ENCODE peak calls at places on chromosome 21, in eight cellular contexts. T is stomach, B is psoas muscle, Q is SK-N-SH, P is K562, K is tibial artery, D is mammary epithelial cell, U is cardiac muscle cell. N is an unnamed sample. For H3K4me1, the result is how much of the 10 kb centered on the place peaks cover.

GRCh38 chr21:25997788-25998611 is 172.6 kb downstream of the APP start:
- DNase-seq in T (peak), B (no peak), Q (no peak), P (no peak), K (no peak), D (peak), U (peak), N (no peak)

GRCh38 chr21:8994640-8995511 is 1526.5 kb upstream of the TPTE start:
- DNase-seq in T (no peak), B (no peak), Q (no peak), P (peak), K (no peak), D (no peak), U (no peak), N (no peak)

GRCh38 chr21:41967708-41968107 is 13.9 kb upstream of the C2CD2 start:
- DNase-seq in T (no peak), B (no peak), Q (no peak), P (no peak), K (no peak), D (no peak), U (no peak), N (no peak)

GRCh38 chr21:25809013-25809412 is 74.2 kb downstream of the GABPA start:
- DNase-seq in T (no peak), B (no peak), Q (no peak), P (no peak), K (no peak), D (peak), U (no peak), N (no peak)

GRCh38 chr21:42049578-42050430 is 21.3 kb upstream of the UMODL1 start:
- DNase-seq in T (no peak), B (no peak), Q (no peak), P (no peak), K (no peak), D (no peak), U (no peak), N (no peak)

GRCh38 chr21:43757601-43758000 is 18.5 kb downstream of the CSTB start:
- DNase-seq in T (no peak), B (no peak), Q (no peak), P (no peak), K (no peak), D (no peak), U (no peak), N (no peak)

GRCh38 chr21:42009018-42009830 is 936 bp downstream of the ZBTB21 start:
- DNase-seq in T (peak), B (peak), Q (peak), P (no peak), K (peak), D (peak), U (peak), N (peak)

GRCh38 chr21:37546949-37547614 is 180.5 kb downstream of the DYRK1A start:
- DNase-seq in T (no peak), B (no peak), Q (no peak), P (no peak), K (no peak), D (no peak), U (peak), N (no peak)

GRCh38 chr21:23740463-23740862 is 1866.8 kb downstream of the MRPL39 start:
- DNase-seq in T (no peak), B (no peak), Q (peak), P (no peak), K (no peak), D (no peak), U (no peak), N (no peak)

GRCh38 chr21:32569261-32570230 is 15.8 kb downstream of the TCP10L start:
- DNase-seq in T (peak), B (peak), Q (peak), P (peak), K (peak), D (peak), U (peak), N (peak)

GRCh38 chr21:18334066-18334465 is 69.5 kb downstream of the TMPRSS15 start:
- DNase-seq in T (no peak), B (no peak), Q (no peak), P (no peak), K (no peak), D (no peak), U (no peak), N (peak)

GRCh38 chr21:38254970-38255369 is 1.8 kb upstream of the KCNJ15 start:
- DNase-seq in T (peak), B (no peak), Q (no peak), P (no peak), K (no peak), D (peak), U (no peak), N (no peak)

GRCh38 chr21:40053007-40053406 is 185.8 kb downstream of the PCP4 start:
- DNase-seq in T (no peak), B (peak), Q (peak), P (no peak), K (peak), D (no peak), U (no peak), N (no peak)

GRCh38 chr21:20523191-20523590 is 475.0 kb upstream of the NCAM2 start:
- DNase-seq in T (no peak), B (no peak), Q (no peak), P (no peak), K (no peak), D (no peak), U (no peak), N (no peak)

GRCh38 chr21:32521736-32522360 is 63.5 kb downstream of the TCP10L start:
- DNase-seq in T (no peak), B (no peak), Q (no peak), P (no peak), K (no peak), D (no peak), U (no peak), N (no peak)

GRCh38 chr21:42075686-42076471 is 4.8 kb downstream of the UMODL1 start:
- DNase-seq in T (no peak), B (no peak), Q (no peak), P (no peak), K (no peak), D (no peak), U (no peak), N (no peak)

GRCh38 chr21:42624936-42625335 is 28.5 kb upstream of the PDE9A start:
- DNase-seq in T (no peak), B (no peak), Q (no peak), P (no peak), K (no peak), D (no peak), U (no peak), N (no peak)

GRCh38 chr21:43758132-43758619 is 17.9 kb downstream of the CSTB start:
- DNase-seq in T (no peak), B (peak), Q (no peak), P (no peak), K (peak), D (peak), U (peak), N (no peak)

GRCh38 chr21:39332175-39332574 is 16.7 kb downstream of the HMGN1 start:
- DNase-seq in T (no peak), B (no peak), Q (no peak), P (no peak), K (no peak), D (no peak), U (no peak), N (peak)

GRCh38 chr21:36686955-36687354 is 12.0 kb upstream of the SIM2 start:
- DNase-seq in T (no peak), B (no peak), Q (no peak), P (no peak), K (no peak), D (no peak), U (no peak), N (no peak)

GRCh38 chr21:25887646-25888321 is 153.0 kb downstream of the GABPA start:
- DNase-seq in T (no peak), B (no peak), Q (no peak), P (no peak), K (no peak), D (no peak), U (no peak), N (no peak)

GRCh38 chr21:38831526-38832467 is 26.1 kb downstream of the ETS2 start:
- DNase-seq in T (peak), B (peak), Q (no peak), P (no peak), K (peak), D (peak), U (peak), N (no peak)

GRCh38 chr21:33541105-33541711 is 709 bp downstream of the GART start:
- DNase-seq in T (no peak), B (peak), Q (no peak), P (no peak), K (no peak), D (no peak), U (peak), N (no peak)

GRCh38 chr21:30986966-30987365 is 51.3 kb downstream of the KRTAP19-8 start:
- DNase-seq in T (no peak), B (no peak), Q (no peak), P (no peak), K (no peak), D (no peak), U (no peak), N (no peak)

GRCh38 chr21:41381731-41382130 is 19.9 kb downstream of the MX2 start:
- DNase-seq in T (no peak), B (no peak), Q (no peak), P (no peak), K (no peak), D (no peak), U (no peak), N (no peak)

GRCh38 chr21:29302340-29302991 is 3.7 kb downstream of the BACH1 start:
- DNase-seq in T (no peak), B (no peak), Q (no peak), P (no peak), K (no peak), D (peak), U (no peak), N (no peak)

GRCh38 chr21:29305561-29305960 is 6.8 kb downstream of the BACH1 start:
- DNase-seq in T (no peak), B (no peak), Q (no peak), P (no peak), K (no peak), D (no peak), U (no peak), N (no peak)

GRCh38 chr21:29305068-29305467 is 6.3 kb downstream of the BACH1 start:
- DNase-seq in T (no peak), B (no peak), Q (no peak), P (no peak), K (no peak), D (no peak), U (no peak), N (no peak)

GRCh38 chr21:29303301-29303700 is 4.6 kb downstream of the BACH1 start:
- DNase-seq in T (no peak), B (no peak), Q (no peak), P (no peak), K (no peak), D (no peak), U (no peak), N (no peak)

DNA sequence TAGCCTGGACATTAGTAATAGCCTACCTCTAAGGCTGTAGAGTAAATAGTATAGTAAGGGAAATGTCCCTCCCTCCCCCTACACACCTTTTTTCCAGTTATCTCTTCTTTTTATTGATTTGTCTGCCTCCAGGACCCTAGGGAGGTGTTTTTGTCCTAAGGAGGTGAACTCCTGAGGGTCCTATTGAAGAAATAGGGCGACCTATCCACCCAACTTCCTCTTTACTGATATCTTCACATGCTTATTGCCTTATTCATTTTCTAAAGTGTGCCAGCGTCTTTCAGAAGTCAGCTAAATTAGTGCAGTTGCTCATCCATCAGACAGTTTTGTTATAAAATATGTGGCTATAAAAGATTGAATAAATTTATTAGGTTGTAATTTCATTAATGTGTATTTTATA is 5.9 kb downstream of the BACH1 start:
- DNase-seq in T (no peak), B (no peak), Q (no peak), P (no peak), K (no peak), D (no peak), U (no peak), N (no peak)
- H3K4me1 ChIP-seq in T (under half), B (half or more), Q (half or more), P (half or more), K (half or more), D (under half), U (under half), N (under half)

GRCh38 chr21:45013271-45013841 is 61.0 kb upstream of the ADARB1 start:
- DNase-seq in T (no peak), B (peak), Q (no peak), P (no peak), K (peak), D (no peak), U (no peak), N (peak)
- TF ChIP-seq CTCF in T (no peak), B (no peak), Q (no peak), P (no peak), K (no peak), D (no peak), U (no peak), N (no peak)

DNA sequence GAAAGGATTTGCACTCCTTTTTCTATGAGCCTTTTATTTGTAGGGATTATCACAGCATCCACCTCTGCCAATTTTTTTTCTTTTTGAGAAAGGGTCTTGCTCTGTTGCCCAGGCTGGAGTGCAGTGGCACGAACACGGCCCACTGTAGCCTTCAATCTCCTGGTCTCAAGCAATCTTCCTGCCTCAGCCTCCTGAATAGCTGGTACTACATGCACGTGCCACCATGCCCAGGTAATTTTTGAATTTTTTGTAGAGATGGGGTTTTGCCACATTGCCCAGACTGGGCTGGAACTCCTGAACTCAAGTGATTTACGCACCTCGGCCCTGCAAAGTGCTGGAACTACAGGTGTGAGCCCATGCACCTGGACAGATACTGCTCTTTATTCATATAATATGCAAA is 2.1 kb downstream of the SAMSN1 start:
- DNase-seq in T (no peak), B (no peak), Q (no peak), P (no peak), K (no peak), D (no peak), U (no peak), N (no peak)
- H3K4me3 ChIP-seq in T (peak), B (peak), Q (no peak), P (peak), K (no peak), D (no peak), U (no peak), N (no peak)

GRCh38 chr21:35222021-35222420 is 172.9 kb upstream of the RUNX1 start:
- DNase-seq in T (no peak), B (no peak), Q (no peak), P (no peak), K (no peak), D (no peak), U (no peak), N (no peak)

GRCh38 chr21:35220301-35220700 is 171.2 kb upstream of the RUNX1 start:
- DNase-seq in T (no peak), B (no peak), Q (no peak), P (no peak), K (no peak), D (no peak), U (no peak), N (no peak)

GRCh38 chr21:35219291-35219690 is 170.2 kb upstream of the RUNX1 start:
- DNase-seq in T (no peak), B (no peak), Q (no peak), P (no peak), K (no peak), D (no peak), U (no peak), N (no peak)

GRCh38 chr21:35217504-35218060 is 168.5 kb upstream of the RUNX1 start:
- DNase-seq in T (no peak), B (no peak), Q (no peak), P (no peak), K (no peak), D (peak), U (peak), N (no peak)

DNA sequence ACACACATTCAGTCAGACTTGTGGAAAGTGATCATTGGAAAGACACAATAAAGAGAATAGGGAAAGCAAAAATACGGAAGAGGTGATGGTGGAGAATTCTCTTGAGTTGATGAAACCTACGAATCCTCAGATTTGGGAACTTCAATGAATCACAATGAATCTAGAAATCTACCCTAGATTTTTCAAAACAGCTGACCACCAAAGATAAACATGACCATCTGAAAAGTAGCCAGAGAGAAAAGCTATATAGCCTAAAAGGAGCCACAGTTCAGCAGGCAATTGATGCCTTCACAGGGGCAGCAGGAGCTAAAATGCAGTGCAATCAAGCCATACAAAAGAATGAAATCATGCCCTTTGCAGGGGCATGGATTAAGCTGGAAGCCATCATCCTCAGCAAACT is 170.6 kb upstream of the RUNX1 start:
- DNase-seq in T (no peak), B (no peak), Q (no peak), P (no peak), K (no peak), D (no peak), U (no peak), N (no peak)
- H3K4me1 ChIP-seq in T (under half), B (under half), Q (under half), P (under half), K (under half), D (under half), U (under half), N (under half)

N was measured in BE2C.